ENCODE peak calls at places on chromosomes 5 and 9, in eight cellular contexts. One of them, this sample, is unnamed.

GRCh38 chr5:39714036-39714698 is 289.4 kb upstream of the DAB2 start:
- DNase-seq in cardiac muscle cell: peak
- DNase-seq in A549: peak
- DNase-seq in esophagus squamous epithelium: no peak
- DNase-seq in neural crest cell: peak
- DNase-seq in AG04450: peak
- DNase-seq in lower leg skin: peak
- DNase-seq in activated B cell treated with CpG ODN at 0.5 μM for 24 hours: no peak
- DNase-seq in this sample: no peak

GRCh38 chr9:101270325-101270701 is 114.5 kb downstream of the BAAT start:
- DNase-seq in neural crest cell: no peak
- DNase-seq in cardiac muscle cell: no peak
- DNase-seq in esophagus squamous epithelium: no peak
- DNase-seq in lower leg skin: no peak
- DNase-seq in AG04450: no peak
- DNase-seq in A549: peak
- DNase-seq in activated B cell treated with CpG ODN at 0.5 μM for 24 hours: no peak
- DNase-seq in this sample: no peak

GRCh38 chr9:21504894-21505293 is 22.8 kb upstream of the IFNE start:
- DNase-seq in esophagus squamous epithelium: no peak
- DNase-seq in A549: no peak
- DNase-seq in cardiac muscle cell: no peak
- DNase-seq in AG04450: no peak
- DNase-seq in neural crest cell: no peak
- DNase-seq in lower leg skin: no peak
- DNase-seq in activated B cell treated with CpG ODN at 0.5 μM for 24 hours: no peak
- DNase-seq in this sample: no peak

GRCh38 chr9:119020730-119021333 is 348.4 kb downstream of the BRINP1 start:
- DNase-seq in activated B cell treated with CpG ODN at 0.5 μM for 24 hours: no peak
- DNase-seq in neural crest cell: no peak
- DNase-seq in cardiac muscle cell: no peak
- DNase-seq in A549: no peak
- DNase-seq in lower leg skin: no peak
- DNase-seq in esophagus squamous epithelium: no peak
- DNase-seq in AG04450: no peak
- DNase-seq in this sample: no peak

GRCh38 chr9:76634356-76635054 is 129.7 kb upstream of the PCA3 start:
- DNase-seq in activated B cell treated with CpG ODN at 0.5 μM for 24 hours: no peak
- DNase-seq in cardiac muscle cell: peak
- DNase-seq in A549: peak
- DNase-seq in esophagus squamous epithelium: no peak
- DNase-seq in lower leg skin: no peak
- DNase-seq in neural crest cell: no peak
- DNase-seq in AG04450: peak
- DNase-seq in this sample: no peak

GRCh38 chr5:68884893-68885292 is 208.9 kb upstream of the SLC30A5 start:
- DNase-seq in neural crest cell: no peak
- DNase-seq in activated B cell treated with CpG ODN at 0.5 μM for 24 hours: no peak
- DNase-seq in A549: peak
- DNase-seq in cardiac muscle cell: peak
- DNase-seq in esophagus squamous epithelium: no peak
- DNase-seq in AG04450: no peak
- DNase-seq in lower leg skin: no peak
- DNase-seq in this sample: no peak

GRCh38 chr9:131051592-131052517 is 42.9 kb downstream of the LAMC3 start:
- DNase-seq in cardiac muscle cell: no peak
- DNase-seq in A549: no peak
- DNase-seq in neural crest cell: no peak
- DNase-seq in esophagus squamous epithelium: no peak
- DNase-seq in activated B cell treated with CpG ODN at 0.5 μM for 24 hours: no peak
- DNase-seq in AG04450: no peak
- DNase-seq in lower leg skin: no peak
- DNase-seq in this sample: no peak

GRCh38 chr5:168793844-168794837 is 215.0 kb upstream of the PANK3 start:
- DNase-seq in activated B cell treated with CpG ODN at 0.5 μM for 24 hours: no peak
- DNase-seq in A549: peak
- DNase-seq in lower leg skin: peak
- DNase-seq in cardiac muscle cell: peak
- DNase-seq in neural crest cell: no peak
- DNase-seq in esophagus squamous epithelium: no peak
- DNase-seq in AG04450: no peak
- DNase-seq in this sample: no peak

GRCh38 chr9:94717656-94718225 is 8.8 kb upstream of the AOPEP start:
- DNase-seq in esophagus squamous epithelium: no peak
- DNase-seq in cardiac muscle cell: peak
- DNase-seq in neural crest cell: no peak
- DNase-seq in AG04450: no peak
- DNase-seq in lower leg skin: no peak
- DNase-seq in A549: no peak
- DNase-seq in activated B cell treated with CpG ODN at 0.5 μM for 24 hours: no peak
- DNase-seq in this sample: no peak

GRCh38 chr5:147892696-147893296 is 13.5 kb downstream of the C5orf46 start:
- DNase-seq in lower leg skin: peak
- DNase-seq in A549: no peak
- DNase-seq in AG04450: no peak
- DNase-seq in esophagus squamous epithelium: no peak
- DNase-seq in activated B cell treated with CpG ODN at 0.5 μM for 24 hours: no peak
- DNase-seq in cardiac muscle cell: no peak
- DNase-seq in neural crest cell: no peak
- DNase-seq in this sample: no peak

GRCh38 chr9:121613009-121613766 is 38.2 kb upstream of the DAB2IP start:
- DNase-seq in lower leg skin: no peak
- DNase-seq in activated B cell treated with CpG ODN at 0.5 μM for 24 hours: no peak
- DNase-seq in cardiac muscle cell: no peak
- DNase-seq in esophagus squamous epithelium: no peak
- DNase-seq in neural crest cell: no peak
- DNase-seq in AG04450: no peak
- DNase-seq in A549: no peak
- DNase-seq in this sample: no peak

GRCh38 chr5:11595045-11595444 is 309.2 kb downstream of the CTNND2 start:
- DNase-seq in cardiac muscle cell: no peak
- DNase-seq in neural crest cell: no peak
- DNase-seq in lower leg skin: no peak
- DNase-seq in A549: no peak
- DNase-seq in activated B cell treated with CpG ODN at 0.5 μM for 24 hours: no peak
- DNase-seq in esophagus squamous epithelium: no peak
- DNase-seq in AG04450: no peak
- DNase-seq in this sample: no peak

GRCh38 chr9:131275332-131276106 is 791 bp downstream of the FAM78A start:
- DNase-seq in lower leg skin: no peak
- DNase-seq in A549: no peak
- DNase-seq in neural crest cell: peak
- DNase-seq in activated B cell treated with CpG ODN at 0.5 μM for 24 hours: peak
- DNase-seq in AG04450: no peak
- DNase-seq in esophagus squamous epithelium: no peak
- DNase-seq in cardiac muscle cell: no peak
- DNase-seq in this sample: no peak

GRCh38 chr5:119393201-119393691 is 37.4 kb downstream of the TNFAIP8 start:
- DNase-seq in A549: no peak
- DNase-seq in esophagus squamous epithelium: no peak
- DNase-seq in lower leg skin: no peak
- DNase-seq in cardiac muscle cell: no peak
- DNase-seq in AG04450: no peak
- DNase-seq in neural crest cell: no peak
- DNase-seq in activated B cell treated with CpG ODN at 0.5 μM for 24 hours: no peak
- DNase-seq in this sample: no peak

GRCh38 chr9:128706045-128706444 is 3.7 kb downstream of the PKN3 start:
- DNase-seq in esophagus squamous epithelium: no peak
- DNase-seq in lower leg skin: no peak
- DNase-seq in activated B cell treated with CpG ODN at 0.5 μM for 24 hours: no peak
- DNase-seq in cardiac muscle cell: no peak
- DNase-seq in neural crest cell: no peak
- DNase-seq in AG04450: no peak
- DNase-seq in A549: no peak
- DNase-seq in this sample: peak

GRCh38 chr5:140040358-140040757 is 2.7 kb downstream of the NRG2 start:
- DNase-seq in AG04450: no peak
- DNase-seq in esophagus squamous epithelium: no peak
- DNase-seq in neural crest cell: no peak
- DNase-seq in lower leg skin: no peak
- DNase-seq in activated B cell treated with CpG ODN at 0.5 μM for 24 hours: no peak
- DNase-seq in A549: no peak
- DNase-seq in cardiac muscle cell: no peak
- DNase-seq in this sample: no peak

GRCh38 chr9:80410106-80410505 is 838.3 kb downstream of the TLE4 start:
- DNase-seq in activated B cell treated with CpG ODN at 0.5 μM for 24 hours: no peak
- DNase-seq in AG04450: no peak
- DNase-seq in neural crest cell: peak
- DNase-seq in lower leg skin: no peak
- DNase-seq in A549: no peak
- DNase-seq in esophagus squamous epithelium: no peak
- DNase-seq in cardiac muscle cell: no peak
- DNase-seq in this sample: no peak

GRCh38 chr9:13557724-13558123 is 278.2 kb upstream of the MPDZ start:
- DNase-seq in cardiac muscle cell: no peak
- DNase-seq in A549: no peak
- DNase-seq in activated B cell treated with CpG ODN at 0.5 μM for 24 hours: no peak
- DNase-seq in lower leg skin: no peak
- DNase-seq in AG04450: no peak
- DNase-seq in esophagus squamous epithelium: no peak
- DNase-seq in neural crest cell: no peak
- DNase-seq in this sample: no peak

GRCh38 chr5:40464461-40464860 is 215.3 kb upstream of the PTGER4 start:
- DNase-seq in lower leg skin: no peak
- DNase-seq in A549: no peak
- DNase-seq in esophagus squamous epithelium: no peak
- DNase-seq in neural crest cell: no peak
- DNase-seq in AG04450: no peak
- DNase-seq in activated B cell treated with CpG ODN at 0.5 μM for 24 hours: no peak
- DNase-seq in cardiac muscle cell: no peak
- DNase-seq in this sample: no peak

GRCh38 chr9:5799314-5799713 is 33.6 kb downstream of the ERMP1 start:
- DNase-seq in AG04450: peak
- DNase-seq in esophagus squamous epithelium: no peak
- DNase-seq in A549: peak
- DNase-seq in lower leg skin: no peak
- DNase-seq in activated B cell treated with CpG ODN at 0.5 μM for 24 hours: no peak
- DNase-seq in neural crest cell: no peak
- DNase-seq in cardiac muscle cell: peak
- DNase-seq in this sample: no peak

GRCh38 chr5:56183507-56183906 is 49.6 kb downstream of the ANKRD55 start:
- DNase-seq in A549: peak
- DNase-seq in neural crest cell: no peak
- DNase-seq in AG04450: peak
- DNase-seq in activated B cell treated with CpG ODN at 0.5 μM for 24 hours: no peak
- DNase-seq in esophagus squamous epithelium: no peak
- DNase-seq in cardiac muscle cell: peak
- DNase-seq in lower leg skin: no peak
- DNase-seq in this sample: no peak

GRCh38 chr5:178387061-178387855 is 154.7 kb upstream of the PHYKPL start:
- DNase-seq in AG04450: no peak
- DNase-seq in lower leg skin: no peak
- DNase-seq in cardiac muscle cell: no peak
- DNase-seq in activated B cell treated with CpG ODN at 0.5 μM for 24 hours: no peak
- DNase-seq in A549: no peak
- DNase-seq in neural crest cell: no peak
- DNase-seq in esophagus squamous epithelium: no peak
- DNase-seq in this sample: no peak

GRCh38 chr9:36625006-36625600 is 52.4 kb downstream of the MELK start:
- DNase-seq in cardiac muscle cell: peak
- DNase-seq in A549: peak
- DNase-seq in lower leg skin: peak
- DNase-seq in neural crest cell: no peak
- DNase-seq in esophagus squamous epithelium: no peak
- DNase-seq in AG04450: peak
- DNase-seq in activated B cell treated with CpG ODN at 0.5 μM for 24 hours: no peak
- DNase-seq in this sample: no peak

GRCh38 chr9:97388721-97389238 is 23.1 kb upstream of the TDRD7 start:
- DNase-seq in A549: no peak
- DNase-seq in lower leg skin: no peak
- DNase-seq in AG04450: no peak
- DNase-seq in activated B cell treated with CpG ODN at 0.5 μM for 24 hours: peak
- DNase-seq in neural crest cell: no peak
- DNase-seq in cardiac muscle cell: no peak
- DNase-seq in esophagus squamous epithelium: no peak
- DNase-seq in this sample: no peak

GRCh38 chr9:34989946-34990635 is 546 bp downstream of the DNAJB5 start:
- DNase-seq in esophagus squamous epithelium: no peak
- DNase-seq in lower leg skin: no peak
- DNase-seq in cardiac muscle cell: peak
- DNase-seq in AG04450: no peak
- DNase-seq in A549: no peak
- DNase-seq in activated B cell treated with CpG ODN at 0.5 μM for 24 hours: no peak
- DNase-seq in neural crest cell: peak
- DNase-seq in this sample: peak

DNA sequence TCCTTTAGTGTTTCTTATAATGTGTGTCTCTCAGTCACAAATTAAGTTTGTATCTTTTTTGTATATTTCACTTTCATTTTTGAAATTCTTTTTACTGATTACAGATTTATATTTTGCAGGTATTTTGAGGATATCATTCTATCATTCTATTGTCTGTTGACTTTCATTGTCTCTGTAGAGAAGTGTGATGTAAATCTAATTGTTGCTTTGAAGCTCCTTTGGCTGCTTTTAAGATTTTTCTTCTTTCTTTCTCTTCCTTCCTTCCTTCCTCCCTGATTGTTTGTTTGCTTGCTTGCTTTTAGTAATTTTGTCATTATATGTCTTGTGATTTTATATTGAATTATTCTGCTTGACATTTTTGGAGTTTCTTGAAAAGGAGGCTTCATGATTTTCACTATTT is 75.3 kb upstream of the MAST4 start:
- DNase-seq in AG04450: no peak
- DNase-seq in A549: no peak
- DNase-seq in esophagus squamous epithelium: no peak
- DNase-seq in neural crest cell: no peak
- DNase-seq in lower leg skin: no peak
- DNase-seq in activated B cell treated with CpG ODN at 0.5 μM for 24 hours: no peak
- DNase-seq in cardiac muscle cell: no peak
- DNase-seq in this sample: no peak
- TF ChIP-seq CTCF in AG04450: no peak
- TF ChIP-seq CTCF in A549: no peak
- TF ChIP-seq CTCF in esophagus squamous epithelium: no peak
- TF ChIP-seq CTCF in neural crest cell: no peak
- TF ChIP-seq CTCF in lower leg skin: no peak
- TF ChIP-seq CTCF in activated B cell treated with CpG ODN at 0.5 μM for 24 hours: no peak
- TF ChIP-seq CTCF in cardiac muscle cell: no peak
- TF ChIP-seq CTCF in this sample: no peak

GRCh38 chr5:133746834-133747233 is 134.5 kb upstream of the FSTL4 start:
- DNase-seq in AG04450: no peak
- DNase-seq in lower leg skin: no peak
- DNase-seq in esophagus squamous epithelium: no peak
- DNase-seq in neural crest cell: no peak
- DNase-seq in activated B cell treated with CpG ODN at 0.5 μM for 24 hours: no peak
- DNase-seq in cardiac muscle cell: no peak
- DNase-seq in A549: peak
- DNase-seq in this sample: no peak
- TF ChIP-seq CTCF in AG04450: no peak
- TF ChIP-seq CTCF in lower leg skin: no peak
- TF ChIP-seq CTCF in esophagus squamous epithelium: no peak
- TF ChIP-seq CTCF in neural crest cell: peak
- TF ChIP-seq CTCF in activated B cell treated with CpG ODN at 0.5 μM for 24 hours: no peak
- TF ChIP-seq CTCF in cardiac muscle cell: peak
- TF ChIP-seq CTCF in A549: no peak
- TF ChIP-seq CTCF in this sample: no peak

GRCh38 chr9:133188006-133188842 is 20.8 kb downstream of the OBP2B start:
- DNase-seq in A549: peak
- DNase-seq in lower leg skin: no peak
- DNase-seq in esophagus squamous epithelium: no peak
- DNase-seq in neural crest cell: peak
- DNase-seq in AG04450: no peak
- DNase-seq in cardiac muscle cell: no peak
- DNase-seq in activated B cell treated with CpG ODN at 0.5 μM for 24 hours: no peak
- DNase-seq in this sample: no peak
- TF ChIP-seq CTCF in A549: peak
- TF ChIP-seq CTCF in lower leg skin: no peak
- TF ChIP-seq CTCF in esophagus squamous epithelium: peak
- TF ChIP-seq CTCF in neural crest cell: peak
- TF ChIP-seq CTCF in AG04450: no peak
- TF ChIP-seq CTCF in cardiac muscle cell: peak
- TF ChIP-seq CTCF in activated B cell treated with CpG ODN at 0.5 μM for 24 hours: no peak
- TF ChIP-seq CTCF in this sample: peak

GRCh38 chr5:22319798-22320197 is 533.3 kb downstream of the CDH12 start:
- DNase-seq in activated B cell treated with CpG ODN at 0.5 μM for 24 hours: no peak
- DNase-seq in esophagus squamous epithelium: no peak
- DNase-seq in neural crest cell: no peak
- DNase-seq in cardiac muscle cell: no peak
- DNase-seq in A549: no peak
- DNase-seq in lower leg skin: no peak
- DNase-seq in AG04450: no peak
- DNase-seq in this sample: no peak
- TF ChIP-seq CTCF in activated B cell treated with CpG ODN at 0.5 μM for 24 hours: no peak
- TF ChIP-seq CTCF in esophagus squamous epithelium: no peak
- TF ChIP-seq CTCF in neural crest cell: peak
- TF ChIP-seq CTCF in cardiac muscle cell: no peak
- TF ChIP-seq CTCF in A549: no peak
- TF ChIP-seq CTCF in lower leg skin: no peak
- TF ChIP-seq CTCF in AG04450: peak
- TF ChIP-seq CTCF in this sample: no peak